ENCODE peak calls at places on chromosome 20, in eight cellular contexts. One of them, this sample, is unnamed. For H3K27me3, the result is how much of the 10 kb centered on the place peaks cover.

GRCh38 chr20:16712541-16712947 is 17.3 kb upstream of the SNRPB2 start:
- DNase-seq in IMR-90: no peak
- DNase-seq in pancreas: no peak
- DNase-seq in heart left ventricle: no peak
- DNase-seq in lower lobe of right lung: no peak
- DNase-seq in CD8-positive, alpha-beta T cell: no peak
- DNase-seq in ascending aorta: no peak
- DNase-seq in adrenal gland: no peak
- DNase-seq in this sample: no peak

GRCh38 chr20:41175201-41175651 is 37.9 kb downstream of the PLCG1 start:
- DNase-seq in CD8-positive, alpha-beta T cell: no peak
- DNase-seq in lower lobe of right lung: no peak
- DNase-seq in IMR-90: no peak
- DNase-seq in ascending aorta: no peak
- DNase-seq in pancreas: no peak
- DNase-seq in adrenal gland: no peak
- DNase-seq in heart left ventricle: peak
- DNase-seq in this sample: no peak

GRCh38 chr20:14879020-14879697 is 541.7 kb upstream of the FLRT3 start:
- DNase-seq in pancreas: no peak
- DNase-seq in IMR-90: peak
- DNase-seq in CD8-positive, alpha-beta T cell: no peak
- DNase-seq in adrenal gland: no peak
- DNase-seq in heart left ventricle: no peak
- DNase-seq in ascending aorta: no peak
- DNase-seq in lower lobe of right lung: no peak
- DNase-seq in this sample: no peak

GRCh38 chr20:51667002-51667408 is 101.2 kb downstream of the ATP9A start:
- DNase-seq in IMR-90: no peak
- DNase-seq in ascending aorta: no peak
- DNase-seq in adrenal gland: no peak
- DNase-seq in lower lobe of right lung: no peak
- DNase-seq in CD8-positive, alpha-beta T cell: peak
- DNase-seq in pancreas: no peak
- DNase-seq in heart left ventricle: no peak
- DNase-seq in this sample: no peak

GRCh38 chr20:1302578-1303541 is 26.1 kb downstream of the SDCBP2 start:
- DNase-seq in CD8-positive, alpha-beta T cell: no peak
- DNase-seq in pancreas: no peak
- DNase-seq in heart left ventricle: no peak
- DNase-seq in lower lobe of right lung: no peak
- DNase-seq in adrenal gland: no peak
- DNase-seq in ascending aorta: no peak
- DNase-seq in IMR-90: no peak
- DNase-seq in this sample: no peak

GRCh38 chr20:36491901-36492617 is 49.3 kb upstream of the MYL9 start:
- DNase-seq in ascending aorta: no peak
- DNase-seq in adrenal gland: no peak
- DNase-seq in CD8-positive, alpha-beta T cell: peak
- DNase-seq in pancreas: no peak
- DNase-seq in IMR-90: no peak
- DNase-seq in heart left ventricle: no peak
- DNase-seq in lower lobe of right lung: peak
- DNase-seq in this sample: peak

GRCh38 chr20:45336530-45337366 is 11.5 kb downstream of the SDC4 start:
- DNase-seq in lower lobe of right lung: no peak
- DNase-seq in heart left ventricle: no peak
- DNase-seq in IMR-90: peak
- DNase-seq in pancreas: no peak
- DNase-seq in adrenal gland: peak
- DNase-seq in CD8-positive, alpha-beta T cell: no peak
- DNase-seq in ascending aorta: peak
- DNase-seq in this sample: peak

GRCh38 chr20:7159903-7160302 is 392.4 kb downstream of the BMP2 start:
- DNase-seq in CD8-positive, alpha-beta T cell: no peak
- DNase-seq in pancreas: no peak
- DNase-seq in lower lobe of right lung: no peak
- DNase-seq in IMR-90: no peak
- DNase-seq in ascending aorta: no peak
- DNase-seq in heart left ventricle: no peak
- DNase-seq in adrenal gland: no peak
- DNase-seq in this sample: no peak

GRCh38 chr20:45848969-45849582 is 8.1 kb downstream of the ACOT8 start:
- DNase-seq in CD8-positive, alpha-beta T cell: no peak
- DNase-seq in heart left ventricle: no peak
- DNase-seq in ascending aorta: no peak
- DNase-seq in IMR-90: no peak
- DNase-seq in pancreas: no peak
- DNase-seq in lower lobe of right lung: no peak
- DNase-seq in adrenal gland: peak
- DNase-seq in this sample: no peak

GRCh38 chr20:32922466-32922865 is 63.7 kb downstream of the EFCAB8 start:
- DNase-seq in lower lobe of right lung: no peak
- DNase-seq in adrenal gland: no peak
- DNase-seq in CD8-positive, alpha-beta T cell: no peak
- DNase-seq in IMR-90: no peak
- DNase-seq in pancreas: no peak
- DNase-seq in heart left ventricle: no peak
- DNase-seq in ascending aorta: no peak
- DNase-seq in this sample: no peak

GRCh38 chr20:45407067-45407745 is 883 bp upstream of the DBNDD2 start:
- DNase-seq in lower lobe of right lung: no peak
- DNase-seq in CD8-positive, alpha-beta T cell: no peak
- DNase-seq in ascending aorta: no peak
- DNase-seq in adrenal gland: peak
- DNase-seq in IMR-90: no peak
- DNase-seq in pancreas: no peak
- DNase-seq in heart left ventricle: peak
- DNase-seq in this sample: peak

GRCh38 chr20:62875419-62876355 is 14.1 kb upstream of the TCFL5 start:
- DNase-seq in adrenal gland: peak
- DNase-seq in heart left ventricle: peak
- DNase-seq in CD8-positive, alpha-beta T cell: no peak
- DNase-seq in IMR-90: peak
- DNase-seq in pancreas: peak
- DNase-seq in ascending aorta: peak
- DNase-seq in lower lobe of right lung: peak
- DNase-seq in this sample: peak

GRCh38 chr20:59125332-59125731 is 38.3 kb upstream of the ZNF831 start:
- DNase-seq in adrenal gland: no peak
- DNase-seq in IMR-90: no peak
- DNase-seq in lower lobe of right lung: no peak
- DNase-seq in heart left ventricle: no peak
- DNase-seq in CD8-positive, alpha-beta T cell: no peak
- DNase-seq in pancreas: no peak
- DNase-seq in ascending aorta: no peak
- DNase-seq in this sample: no peak

GRCh38 chr20:59124326-59125029 is 39.1 kb upstream of the ZNF831 start:
- DNase-seq in adrenal gland: no peak
- DNase-seq in heart left ventricle: no peak
- DNase-seq in ascending aorta: no peak
- DNase-seq in CD8-positive, alpha-beta T cell: peak
- DNase-seq in IMR-90: no peak
- DNase-seq in lower lobe of right lung: no peak
- DNase-seq in pancreas: no peak
- DNase-seq in this sample: no peak

GRCh38 chr20:59122377-59122932 is 41.2 kb upstream of the ZNF831 start:
- DNase-seq in IMR-90: no peak
- DNase-seq in CD8-positive, alpha-beta T cell: peak
- DNase-seq in adrenal gland: no peak
- DNase-seq in pancreas: no peak
- DNase-seq in ascending aorta: no peak
- DNase-seq in lower lobe of right lung: no peak
- DNase-seq in heart left ventricle: no peak
- DNase-seq in this sample: no peak

GRCh38 chr20:59123011-59123676 is 40.5 kb upstream of the ZNF831 start:
- DNase-seq in ascending aorta: no peak
- DNase-seq in lower lobe of right lung: no peak
- DNase-seq in IMR-90: no peak
- DNase-seq in adrenal gland: no peak
- DNase-seq in pancreas: no peak
- DNase-seq in CD8-positive, alpha-beta T cell: peak
- DNase-seq in heart left ventricle: no peak
- DNase-seq in this sample: peak

GRCh38 chr20:59123677-59124060 is 40.0 kb upstream of the ZNF831 start:
- DNase-seq in IMR-90: no peak
- DNase-seq in adrenal gland: no peak
- DNase-seq in heart left ventricle: no peak
- DNase-seq in lower lobe of right lung: no peak
- DNase-seq in CD8-positive, alpha-beta T cell: no peak
- DNase-seq in pancreas: no peak
- DNase-seq in ascending aorta: no peak
- DNase-seq in this sample: no peak
- H3K4me3 ChIP-seq in IMR-90: no peak
- H3K4me3 ChIP-seq in adrenal gland: no peak
- H3K4me3 ChIP-seq in heart left ventricle: no peak
- H3K4me3 ChIP-seq in lower lobe of right lung: no peak
- H3K4me3 ChIP-seq in CD8-positive, alpha-beta T cell: peak
- H3K4me3 ChIP-seq in pancreas: no peak
- H3K4me3 ChIP-seq in ascending aorta: no peak
- H3K4me3 ChIP-seq in this sample: no peak

GRCh38 chr20:2756056-2756611 is 44.3 kb downstream of the CPXM1 start:
- DNase-seq in lower lobe of right lung: no peak
- DNase-seq in CD8-positive, alpha-beta T cell: no peak
- DNase-seq in heart left ventricle: no peak
- DNase-seq in adrenal gland: no peak
- DNase-seq in pancreas: no peak
- DNase-seq in ascending aorta: no peak
- DNase-seq in IMR-90: peak
- DNase-seq in this sample: no peak

GRCh38 chr20:2754426-2754825 is 46.0 kb downstream of the CPXM1 start:
- DNase-seq in CD8-positive, alpha-beta T cell: no peak
- DNase-seq in heart left ventricle: no peak
- DNase-seq in ascending aorta: no peak
- DNase-seq in IMR-90: no peak
- DNase-seq in lower lobe of right lung: no peak
- DNase-seq in adrenal gland: no peak
- DNase-seq in pancreas: no peak
- DNase-seq in this sample: no peak

GRCh38 chr20:2753456-2754040 is 46.9 kb downstream of the CPXM1 start:
- DNase-seq in ascending aorta: no peak
- DNase-seq in pancreas: no peak
- DNase-seq in heart left ventricle: no peak
- DNase-seq in CD8-positive, alpha-beta T cell: no peak
- DNase-seq in lower lobe of right lung: peak
- DNase-seq in IMR-90: no peak
- DNase-seq in adrenal gland: no peak
- DNase-seq in this sample: no peak

GRCh38 chr20:2757001-2757400 is 43.4 kb downstream of the CPXM1 start:
- DNase-seq in IMR-90: no peak
- DNase-seq in lower lobe of right lung: no peak
- DNase-seq in adrenal gland: no peak
- DNase-seq in pancreas: no peak
- DNase-seq in ascending aorta: no peak
- DNase-seq in heart left ventricle: no peak
- DNase-seq in CD8-positive, alpha-beta T cell: no peak
- DNase-seq in this sample: no peak

DNA sequence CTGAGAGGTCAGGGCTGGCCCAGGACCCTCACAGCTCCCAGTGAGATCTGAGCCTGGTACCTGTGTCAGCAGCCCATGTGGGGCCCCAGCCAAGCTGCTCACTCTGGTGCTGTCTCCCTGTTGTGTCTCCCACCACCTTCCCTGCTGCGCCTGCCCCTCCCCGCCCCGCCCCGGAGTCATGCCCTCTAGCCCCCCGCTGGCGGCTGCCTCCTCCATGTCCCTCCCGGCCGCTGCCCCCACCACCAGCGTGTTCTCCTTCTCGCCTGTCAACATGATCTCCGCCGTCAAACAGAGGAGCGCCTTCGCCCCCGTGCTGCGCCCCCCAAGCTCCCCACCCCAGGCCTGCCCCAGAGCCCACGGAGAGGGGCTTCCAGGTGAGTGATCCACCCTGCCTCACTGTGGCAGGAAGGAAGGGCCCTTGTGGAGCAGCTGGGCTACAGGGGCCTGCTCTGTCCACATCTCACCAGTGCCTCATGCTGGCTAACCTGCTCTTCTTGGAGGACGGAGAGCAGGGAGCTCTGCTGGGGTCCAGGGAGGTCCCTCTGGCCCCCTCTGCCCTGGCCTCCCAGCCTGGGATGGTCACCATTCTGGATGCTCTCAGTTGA is 44.9 kb downstream of the CPXM1 start:
- DNase-seq in pancreas: no peak
- DNase-seq in lower lobe of right lung: no peak
- DNase-seq in IMR-90: no peak
- DNase-seq in heart left ventricle: no peak
- DNase-seq in CD8-positive, alpha-beta T cell: no peak
- DNase-seq in ascending aorta: no peak
- DNase-seq in adrenal gland: no peak
- DNase-seq in this sample: no peak
- H3K27me3 ChIP-seq in pancreas: under half
- H3K27me3 ChIP-seq in lower lobe of right lung: under half
- H3K27me3 ChIP-seq in IMR-90: under half
- H3K27me3 ChIP-seq in heart left ventricle: under half
- H3K27me3 ChIP-seq in CD8-positive, alpha-beta T cell: under half
- H3K27me3 ChIP-seq in ascending aorta: under half
- H3K27me3 ChIP-seq in adrenal gland: under half
- H3K27me3 ChIP-seq in this sample: under half

GRCh38 chr20:48957053-48957481 is 35.6 kb downstream of the ARFGEF2 start:
- DNase-seq in IMR-90: no peak
- DNase-seq in lower lobe of right lung: no peak
- DNase-seq in pancreas: no peak
- DNase-seq in heart left ventricle: no peak
- DNase-seq in adrenal gland: no peak
- DNase-seq in CD8-positive, alpha-beta T cell: no peak
- DNase-seq in ascending aorta: no peak
- DNase-seq in this sample: no peak

GRCh38 chr20:48958743-48959142 is 37.2 kb downstream of the ARFGEF2 start:
- DNase-seq in pancreas: no peak
- DNase-seq in adrenal gland: no peak
- DNase-seq in IMR-90: no peak
- DNase-seq in lower lobe of right lung: no peak
- DNase-seq in CD8-positive, alpha-beta T cell: no peak
- DNase-seq in ascending aorta: no peak
- DNase-seq in heart left ventricle: no peak
- DNase-seq in this sample: no peak

GRCh38 chr20:48959902-48960550 is 38.5 kb downstream of the ARFGEF2 start:
- DNase-seq in heart left ventricle: no peak
- DNase-seq in adrenal gland: no peak
- DNase-seq in CD8-positive, alpha-beta T cell: no peak
- DNase-seq in IMR-90: peak
- DNase-seq in ascending aorta: no peak
- DNase-seq in pancreas: no peak
- DNase-seq in lower lobe of right lung: no peak
- DNase-seq in this sample: no peak

GRCh38 chr20:48956052-48956451 is 34.5 kb downstream of the ARFGEF2 start:
- DNase-seq in IMR-90: no peak
- DNase-seq in pancreas: no peak
- DNase-seq in lower lobe of right lung: no peak
- DNase-seq in heart left ventricle: no peak
- DNase-seq in adrenal gland: no peak
- DNase-seq in ascending aorta: no peak
- DNase-seq in CD8-positive, alpha-beta T cell: no peak
- DNase-seq in this sample: no peak

GRCh38 chr20:48957521-48957920 is 36.0 kb downstream of the ARFGEF2 start:
- DNase-seq in IMR-90: no peak
- DNase-seq in lower lobe of right lung: no peak
- DNase-seq in pancreas: no peak
- DNase-seq in CD8-positive, alpha-beta T cell: no peak
- DNase-seq in heart left ventricle: no peak
- DNase-seq in adrenal gland: no peak
- DNase-seq in ascending aorta: no peak
- DNase-seq in this sample: no peak
- TF ChIP-seq CTCF in IMR-90: no peak
- TF ChIP-seq CTCF in lower lobe of right lung: no peak
- TF ChIP-seq CTCF in pancreas: no peak
- TF ChIP-seq CTCF in CD8-positive, alpha-beta T cell: no peak
- TF ChIP-seq CTCF in heart left ventricle: no peak
- TF ChIP-seq CTCF in adrenal gland: no peak
- TF ChIP-seq CTCF in ascending aorta: no peak
- TF ChIP-seq CTCF in this sample: no peak

GRCh38 chr20:9279905-9280304 is 211.0 kb downstream of the PLCB4 start:
- DNase-seq in ascending aorta: no peak
- DNase-seq in adrenal gland: no peak
- DNase-seq in heart left ventricle: no peak
- DNase-seq in lower lobe of right lung: no peak
- DNase-seq in IMR-90: no peak
- DNase-seq in pancreas: no peak
- DNase-seq in CD8-positive, alpha-beta T cell: no peak
- DNase-seq in this sample: no peak
- H3K4me3 ChIP-seq in ascending aorta: no peak
- H3K4me3 ChIP-seq in adrenal gland: no peak
- H3K4me3 ChIP-seq in heart left ventricle: no peak
- H3K4me3 ChIP-seq in lower lobe of right lung: no peak
- H3K4me3 ChIP-seq in IMR-90: no peak
- H3K4me3 ChIP-seq in pancreas: no peak
- H3K4me3 ChIP-seq in CD8-positive, alpha-beta T cell: no peak
- H3K4me3 ChIP-seq in this sample: no peak